ENCODE peak calls at places on chromosomes 12 and 14, in eight cellular contexts. One of them, this sample, is unnamed.

GRCh38 chr14:102784892-102785597 is 7.8 kb downstream of the TRAF3 start:
- ATAC-seq in left lobe of liver: no peak
- ATAC-seq in RWPE2: no peak
- ATAC-seq in T-helper 17 cell: peak
- ATAC-seq in effector memory CD8-positive, alpha-beta T cell: no peak
- ATAC-seq in PC-3: no peak
- ATAC-seq in CD8-positive, alpha-beta T cell: no peak
- ATAC-seq in activated T-helper 17 cell treated with anti-CD3 and anti-CD28 coated beads, Interleukin-2, amount 50 U/mL, for 72 hours: peak
- ATAC-seq in this sample: no peak

GRCh38 chr12:123478762-123479161 is 20.8 kb downstream of the SNRNP35 start:
- ATAC-seq in left lobe of liver: no peak
- ATAC-seq in RWPE2: no peak
- ATAC-seq in T-helper 17 cell: no peak
- ATAC-seq in effector memory CD8-positive, alpha-beta T cell: no peak
- ATAC-seq in PC-3: no peak
- ATAC-seq in CD8-positive, alpha-beta T cell: no peak
- ATAC-seq in activated T-helper 17 cell treated with anti-CD3 and anti-CD28 coated beads, Interleukin-2, amount 50 U/mL, for 72 hours: no peak
- ATAC-seq in this sample: peak

GRCh38 chr12:125203145-125203765 is 138.0 kb downstream of the AACS start:
- ATAC-seq in left lobe of liver: peak
- ATAC-seq in RWPE2: peak
- ATAC-seq in T-helper 17 cell: no peak
- ATAC-seq in effector memory CD8-positive, alpha-beta T cell: no peak
- ATAC-seq in PC-3: peak
- ATAC-seq in CD8-positive, alpha-beta T cell: no peak
- ATAC-seq in activated T-helper 17 cell treated with anti-CD3 and anti-CD28 coated beads, Interleukin-2, amount 50 U/mL, for 72 hours: no peak
- ATAC-seq in this sample: no peak

GRCh38 chr12:12524128-12524527 is 38.5 kb downstream of the DUSP16 start:
- ATAC-seq in left lobe of liver: peak
- ATAC-seq in RWPE2: no peak
- ATAC-seq in T-helper 17 cell: no peak
- ATAC-seq in effector memory CD8-positive, alpha-beta T cell: no peak
- ATAC-seq in PC-3: no peak
- ATAC-seq in CD8-positive, alpha-beta T cell: no peak
- ATAC-seq in activated T-helper 17 cell treated with anti-CD3 and anti-CD28 coated beads, Interleukin-2, amount 50 U/mL, for 72 hours: no peak
- ATAC-seq in this sample: no peak

GRCh38 chr12:131575371-131575770 is 135.5 kb upstream of the SFSWAP start:
- ATAC-seq in left lobe of liver: no peak
- ATAC-seq in RWPE2: no peak
- ATAC-seq in T-helper 17 cell: no peak
- ATAC-seq in effector memory CD8-positive, alpha-beta T cell: no peak
- ATAC-seq in PC-3: no peak
- ATAC-seq in CD8-positive, alpha-beta T cell: no peak
- ATAC-seq in activated T-helper 17 cell treated with anti-CD3 and anti-CD28 coated beads, Interleukin-2, amount 50 U/mL, for 72 hours: no peak
- ATAC-seq in this sample: peak

GRCh38 chr12:6829532-6830220 is 1.5 kb downstream of the P3H3 start:
- ATAC-seq in left lobe of liver: no peak
- ATAC-seq in RWPE2: peak
- ATAC-seq in T-helper 17 cell: no peak
- ATAC-seq in effector memory CD8-positive, alpha-beta T cell: no peak
- ATAC-seq in PC-3: no peak
- ATAC-seq in CD8-positive, alpha-beta T cell: no peak
- ATAC-seq in activated T-helper 17 cell treated with anti-CD3 and anti-CD28 coated beads, Interleukin-2, amount 50 U/mL, for 72 hours: no peak
- ATAC-seq in this sample: no peak

GRCh38 chr12:4202482-4202881 is 71.1 kb upstream of the CCND2 start:
- ATAC-seq in left lobe of liver: no peak
- ATAC-seq in RWPE2: no peak
- ATAC-seq in T-helper 17 cell: no peak
- ATAC-seq in effector memory CD8-positive, alpha-beta T cell: no peak
- ATAC-seq in PC-3: no peak
- ATAC-seq in CD8-positive, alpha-beta T cell: no peak
- ATAC-seq in activated T-helper 17 cell treated with anti-CD3 and anti-CD28 coated beads, Interleukin-2, amount 50 U/mL, for 72 hours: no peak
- ATAC-seq in this sample: no peak

GRCh38 chr14:37088356-37088755 is 84.0 kb downstream of the SLC25A21 start:
- ATAC-seq in left lobe of liver: no peak
- ATAC-seq in RWPE2: no peak
- ATAC-seq in T-helper 17 cell: no peak
- ATAC-seq in effector memory CD8-positive, alpha-beta T cell: no peak
- ATAC-seq in PC-3: no peak
- ATAC-seq in CD8-positive, alpha-beta T cell: no peak
- ATAC-seq in activated T-helper 17 cell treated with anti-CD3 and anti-CD28 coated beads, Interleukin-2, amount 50 U/mL, for 72 hours: no peak
- ATAC-seq in this sample: no peak

GRCh38 chr12:68080577-68080976 is 79.0 kb downstream of the IFNG start:
- ATAC-seq in left lobe of liver: no peak
- ATAC-seq in RWPE2: no peak
- ATAC-seq in T-helper 17 cell: no peak
- ATAC-seq in effector memory CD8-positive, alpha-beta T cell: peak
- ATAC-seq in PC-3: no peak
- ATAC-seq in CD8-positive, alpha-beta T cell: peak
- ATAC-seq in activated T-helper 17 cell treated with anti-CD3 and anti-CD28 coated beads, Interleukin-2, amount 50 U/mL, for 72 hours: no peak
- ATAC-seq in this sample: no peak

GRCh38 chr12:14621821-14622220 is 54.1 kb upstream of the PLBD1 start:
- ATAC-seq in left lobe of liver: no peak
- ATAC-seq in RWPE2: no peak
- ATAC-seq in T-helper 17 cell: peak
- ATAC-seq in effector memory CD8-positive, alpha-beta T cell: no peak
- ATAC-seq in PC-3: no peak
- ATAC-seq in CD8-positive, alpha-beta T cell: no peak
- ATAC-seq in activated T-helper 17 cell treated with anti-CD3 and anti-CD28 coated beads, Interleukin-2, amount 50 U/mL, for 72 hours: no peak
- ATAC-seq in this sample: no peak

GRCh38 chr12:132078190-132078589 is 65.9 kb downstream of the DDX51 start:
- ATAC-seq in left lobe of liver: no peak
- ATAC-seq in RWPE2: peak
- ATAC-seq in T-helper 17 cell: no peak
- ATAC-seq in effector memory CD8-positive, alpha-beta T cell: no peak
- ATAC-seq in PC-3: peak
- ATAC-seq in CD8-positive, alpha-beta T cell: no peak
- ATAC-seq in activated T-helper 17 cell treated with anti-CD3 and anti-CD28 coated beads, Interleukin-2, amount 50 U/mL, for 72 hours: no peak
- ATAC-seq in this sample: no peak

GRCh38 chr12:92158711-92159534 is 13.3 kb upstream of the BTG1 start:
- ATAC-seq in left lobe of liver: no peak
- ATAC-seq in RWPE2: no peak
- ATAC-seq in T-helper 17 cell: peak
- ATAC-seq in effector memory CD8-positive, alpha-beta T cell: no peak
- ATAC-seq in PC-3: no peak
- ATAC-seq in CD8-positive, alpha-beta T cell: peak
- ATAC-seq in activated T-helper 17 cell treated with anti-CD3 and anti-CD28 coated beads, Interleukin-2, amount 50 U/mL, for 72 hours: peak
- ATAC-seq in this sample: no peak

GRCh38 chr12:108126212-108126611 is 2.9 kb upstream of the WSCD2 start:
- ATAC-seq in left lobe of liver: no peak
- ATAC-seq in RWPE2: no peak
- ATAC-seq in T-helper 17 cell: no peak
- ATAC-seq in effector memory CD8-positive, alpha-beta T cell: no peak
- ATAC-seq in PC-3: no peak
- ATAC-seq in CD8-positive, alpha-beta T cell: no peak
- ATAC-seq in activated T-helper 17 cell treated with anti-CD3 and anti-CD28 coated beads, Interleukin-2, amount 50 U/mL, for 72 hours: no peak
- ATAC-seq in this sample: no peak

GRCh38 chr14:56002876-56003625 is 115.2 kb upstream of the PELI2 start:
- ATAC-seq in left lobe of liver: no peak
- ATAC-seq in RWPE2: no peak
- ATAC-seq in T-helper 17 cell: peak
- ATAC-seq in effector memory CD8-positive, alpha-beta T cell: peak
- ATAC-seq in PC-3: no peak
- ATAC-seq in CD8-positive, alpha-beta T cell: peak
- ATAC-seq in activated T-helper 17 cell treated with anti-CD3 and anti-CD28 coated beads, Interleukin-2, amount 50 U/mL, for 72 hours: peak
- ATAC-seq in this sample: no peak

GRCh38 chr12:42735869-42736361 is 146.4 kb upstream of the PRICKLE1 start:
- ATAC-seq in left lobe of liver: no peak
- ATAC-seq in RWPE2: peak
- ATAC-seq in T-helper 17 cell: no peak
- ATAC-seq in effector memory CD8-positive, alpha-beta T cell: no peak
- ATAC-seq in PC-3: no peak
- ATAC-seq in CD8-positive, alpha-beta T cell: no peak
- ATAC-seq in activated T-helper 17 cell treated with anti-CD3 and anti-CD28 coated beads, Interleukin-2, amount 50 U/mL, for 72 hours: no peak
- ATAC-seq in this sample: peak

GRCh38 chr12:49808686-49809368 is 19.4 kb downstream of the NCKAP5L start:
- ATAC-seq in left lobe of liver: peak
- ATAC-seq in RWPE2: no peak
- ATAC-seq in T-helper 17 cell: no peak
- ATAC-seq in effector memory CD8-positive, alpha-beta T cell: no peak
- ATAC-seq in PC-3: no peak
- ATAC-seq in CD8-positive, alpha-beta T cell: no peak
- ATAC-seq in activated T-helper 17 cell treated with anti-CD3 and anti-CD28 coated beads, Interleukin-2, amount 50 U/mL, for 72 hours: no peak
- ATAC-seq in this sample: no peak

GRCh38 chr14:36383674-36384421 is 63.4 kb upstream of the MBIP start:
- ATAC-seq in left lobe of liver: peak
- ATAC-seq in RWPE2: no peak
- ATAC-seq in T-helper 17 cell: no peak
- ATAC-seq in effector memory CD8-positive, alpha-beta T cell: no peak
- ATAC-seq in PC-3: no peak
- ATAC-seq in CD8-positive, alpha-beta T cell: no peak
- ATAC-seq in activated T-helper 17 cell treated with anti-CD3 and anti-CD28 coated beads, Interleukin-2, amount 50 U/mL, for 72 hours: no peak
- ATAC-seq in this sample: peak

GRCh38 chr12:88299567-88300101 is 157.5 kb downstream of the TMTC3 start:
- ATAC-seq in left lobe of liver: no peak
- ATAC-seq in RWPE2: peak
- ATAC-seq in T-helper 17 cell: no peak
- ATAC-seq in effector memory CD8-positive, alpha-beta T cell: no peak
- ATAC-seq in PC-3: peak
- ATAC-seq in CD8-positive, alpha-beta T cell: no peak
- ATAC-seq in activated T-helper 17 cell treated with anti-CD3 and anti-CD28 coated beads, Interleukin-2, amount 50 U/mL, for 72 hours: peak
- ATAC-seq in this sample: peak

GRCh38 chr14:106788534-106788933 is 1262.2 kb downstream of the TMEM121 start:
- ATAC-seq in left lobe of liver: no peak
- ATAC-seq in RWPE2: no peak
- ATAC-seq in T-helper 17 cell: no peak
- ATAC-seq in effector memory CD8-positive, alpha-beta T cell: no peak
- ATAC-seq in PC-3: no peak
- ATAC-seq in CD8-positive, alpha-beta T cell: no peak
- ATAC-seq in activated T-helper 17 cell treated with anti-CD3 and anti-CD28 coated beads, Interleukin-2, amount 50 U/mL, for 72 hours: no peak
- ATAC-seq in this sample: no peak

GRCh38 chr12:117513353-117513752 is 151.9 kb upstream of the NOS1 start:
- ATAC-seq in left lobe of liver: peak
- ATAC-seq in RWPE2: no peak
- ATAC-seq in T-helper 17 cell: no peak
- ATAC-seq in effector memory CD8-positive, alpha-beta T cell: no peak
- ATAC-seq in PC-3: no peak
- ATAC-seq in CD8-positive, alpha-beta T cell: no peak
- ATAC-seq in activated T-helper 17 cell treated with anti-CD3 and anti-CD28 coated beads, Interleukin-2, amount 50 U/mL, for 72 hours: no peak
- ATAC-seq in this sample: no peak

GRCh38 chr14:35229495-35230089 is 62.6 kb upstream of the PSMA6 start:
- ATAC-seq in left lobe of liver: no peak
- ATAC-seq in RWPE2: peak
- ATAC-seq in T-helper 17 cell: no peak
- ATAC-seq in effector memory CD8-positive, alpha-beta T cell: peak
- ATAC-seq in PC-3: peak
- ATAC-seq in CD8-positive, alpha-beta T cell: peak
- ATAC-seq in activated T-helper 17 cell treated with anti-CD3 and anti-CD28 coated beads, Interleukin-2, amount 50 U/mL, for 72 hours: no peak
- ATAC-seq in this sample: no peak

GRCh38 chr14:65356327-65356836 is 56.1 kb upstream of the FUT8 start:
- ATAC-seq in left lobe of liver: no peak
- ATAC-seq in RWPE2: peak
- ATAC-seq in T-helper 17 cell: peak
- ATAC-seq in effector memory CD8-positive, alpha-beta T cell: no peak
- ATAC-seq in PC-3: peak
- ATAC-seq in CD8-positive, alpha-beta T cell: no peak
- ATAC-seq in activated T-helper 17 cell treated with anti-CD3 and anti-CD28 coated beads, Interleukin-2, amount 50 U/mL, for 72 hours: peak
- ATAC-seq in this sample: peak

GRCh38 chr14:37865719-37866549 is 270.5 kb downstream of the TTC6 start:
- ATAC-seq in left lobe of liver: no peak
- ATAC-seq in RWPE2: no peak
- ATAC-seq in T-helper 17 cell: no peak
- ATAC-seq in effector memory CD8-positive, alpha-beta T cell: no peak
- ATAC-seq in PC-3: no peak
- ATAC-seq in CD8-positive, alpha-beta T cell: no peak
- ATAC-seq in activated T-helper 17 cell treated with anti-CD3 and anti-CD28 coated beads, Interleukin-2, amount 50 U/mL, for 72 hours: no peak
- ATAC-seq in this sample: no peak

GRCh38 chr12:52010692-52011601 is 4.2 kb downstream of the TAMALIN start:
- ATAC-seq in left lobe of liver: peak
- ATAC-seq in RWPE2: no peak
- ATAC-seq in T-helper 17 cell: no peak
- ATAC-seq in effector memory CD8-positive, alpha-beta T cell: no peak
- ATAC-seq in PC-3: no peak
- ATAC-seq in CD8-positive, alpha-beta T cell: no peak
- ATAC-seq in activated T-helper 17 cell treated with anti-CD3 and anti-CD28 coated beads, Interleukin-2, amount 50 U/mL, for 72 hours: no peak
- ATAC-seq in this sample: no peak

GRCh38 chr12:106386836-106387555 is 29.4 kb downstream of the POLR3B start:
- ATAC-seq in left lobe of liver: no peak
- ATAC-seq in RWPE2: no peak
- ATAC-seq in T-helper 17 cell: no peak
- ATAC-seq in effector memory CD8-positive, alpha-beta T cell: no peak
- ATAC-seq in PC-3: no peak
- ATAC-seq in CD8-positive, alpha-beta T cell: no peak
- ATAC-seq in activated T-helper 17 cell treated with anti-CD3 and anti-CD28 coated beads, Interleukin-2, amount 50 U/mL, for 72 hours: no peak
- ATAC-seq in this sample: no peak

GRCh38 chr12:18966927-18967326 is 162.6 kb upstream of the PLEKHA5 start:
- ATAC-seq in left lobe of liver: no peak
- ATAC-seq in RWPE2: no peak
- ATAC-seq in T-helper 17 cell: no peak
- ATAC-seq in effector memory CD8-positive, alpha-beta T cell: no peak
- ATAC-seq in PC-3: no peak
- ATAC-seq in CD8-positive, alpha-beta T cell: no peak
- ATAC-seq in activated T-helper 17 cell treated with anti-CD3 and anti-CD28 coated beads, Interleukin-2, amount 50 U/mL, for 72 hours: no peak
- ATAC-seq in this sample: no peak

GRCh38 chr14:96897184-96897583 is 100.0 kb downstream of the VRK1 start:
- ATAC-seq in left lobe of liver: no peak
- ATAC-seq in RWPE2: no peak
- ATAC-seq in T-helper 17 cell: no peak
- ATAC-seq in effector memory CD8-positive, alpha-beta T cell: no peak
- ATAC-seq in PC-3: no peak
- ATAC-seq in CD8-positive, alpha-beta T cell: no peak
- ATAC-seq in activated T-helper 17 cell treated with anti-CD3 and anti-CD28 coated beads, Interleukin-2, amount 50 U/mL, for 72 hours: no peak
- ATAC-seq in this sample: no peak

GRCh38 chr14:53652068-53652467 is 304.6 kb downstream of the BMP4 start:
- ATAC-seq in left lobe of liver: no peak
- ATAC-seq in RWPE2: no peak
- ATAC-seq in T-helper 17 cell: no peak
- ATAC-seq in effector memory CD8-positive, alpha-beta T cell: no peak
- ATAC-seq in PC-3: no peak
- ATAC-seq in CD8-positive, alpha-beta T cell: no peak
- ATAC-seq in activated T-helper 17 cell treated with anti-CD3 and anti-CD28 coated beads, Interleukin-2, amount 50 U/mL, for 72 hours: no peak
- ATAC-seq in this sample: peak

GRCh38 chr12:50052964-50053363 is 4.4 kb upstream of the ASIC1 start:
- ATAC-seq in left lobe of liver: no peak
- ATAC-seq in RWPE2: no peak
- ATAC-seq in T-helper 17 cell: no peak
- ATAC-seq in effector memory CD8-positive, alpha-beta T cell: no peak
- ATAC-seq in PC-3: no peak
- ATAC-seq in CD8-positive, alpha-beta T cell: no peak
- ATAC-seq in activated T-helper 17 cell treated with anti-CD3 and anti-CD28 coated beads, Interleukin-2, amount 50 U/mL, for 72 hours: no peak
- ATAC-seq in this sample: no peak

GRCh38 chr14:33287204-33287603 is 348.5 kb downstream of the NPAS3 start:
- ATAC-seq in left lobe of liver: no peak
- ATAC-seq in RWPE2: peak
- ATAC-seq in T-helper 17 cell: no peak
- ATAC-seq in effector memory CD8-positive, alpha-beta T cell: no peak
- ATAC-seq in PC-3: peak
- ATAC-seq in CD8-positive, alpha-beta T cell: no peak
- ATAC-seq in activated T-helper 17 cell treated with anti-CD3 and anti-CD28 coated beads, Interleukin-2, amount 50 U/mL, for 72 hours: no peak
- ATAC-seq in this sample: no peak

GRCh38 chr12:104372048-104372720 is 68.6 kb downstream of the EID3 start:
- ATAC-seq in left lobe of liver: no peak
- ATAC-seq in RWPE2: peak
- ATAC-seq in T-helper 17 cell: peak
- ATAC-seq in effector memory CD8-positive, alpha-beta T cell: peak
- ATAC-seq in PC-3: peak
- ATAC-seq in CD8-positive, alpha-beta T cell: peak
- ATAC-seq in activated T-helper 17 cell treated with anti-CD3 and anti-CD28 coated beads, Interleukin-2, amount 50 U/mL, for 72 hours: peak
- ATAC-seq in this sample: peak

GRCh38 chr12:50249464-50250229 is 33.7 kb downstream of the LIMA1 start:
- ATAC-seq in left lobe of liver: no peak
- ATAC-seq in RWPE2: no peak
- ATAC-seq in T-helper 17 cell: no peak
- ATAC-seq in effector memory CD8-positive, alpha-beta T cell: no peak
- ATAC-seq in PC-3: no peak
- ATAC-seq in CD8-positive, alpha-beta T cell: no peak
- ATAC-seq in activated T-helper 17 cell treated with anti-CD3 and anti-CD28 coated beads, Interleukin-2, amount 50 U/mL, for 72 hours: peak
- ATAC-seq in this sample: no peak

GRCh38 chr14:96578619-96579018 is 76.4 kb downstream of the PAPOLA start:
- ATAC-seq in left lobe of liver: no peak
- ATAC-seq in RWPE2: no peak
- ATAC-seq in T-helper 17 cell: no peak
- ATAC-seq in effector memory CD8-positive, alpha-beta T cell: no peak
- ATAC-seq in PC-3: peak
- ATAC-seq in CD8-positive, alpha-beta T cell: no peak
- ATAC-seq in activated T-helper 17 cell treated with anti-CD3 and anti-CD28 coated beads, Interleukin-2, amount 50 U/mL, for 72 hours: no peak
- ATAC-seq in this sample: peak

GRCh38 chr12:131402781-131403396 is 308.0 kb upstream of the SFSWAP start:
- ATAC-seq in left lobe of liver: no peak
- ATAC-seq in RWPE2: no peak
- ATAC-seq in T-helper 17 cell: no peak
- ATAC-seq in effector memory CD8-positive, alpha-beta T cell: no peak
- ATAC-seq in PC-3: no peak
- ATAC-seq in CD8-positive, alpha-beta T cell: no peak
- ATAC-seq in activated T-helper 17 cell treated with anti-CD3 and anti-CD28 coated beads, Interleukin-2, amount 50 U/mL, for 72 hours: no peak
- ATAC-seq in this sample: no peak